ENCODE peak calls at places on chromosome 6, in six cellular contexts. J, W, I, G, N and O are unnamed samples.

GRCh38 chr6:46419576-46420002 is 71.7 kb downstream of the RCAN2 start:
- DNase-seq in G (peak; percentile 44), W (peak; percentile 65), I (peak; percentile 78), N (peak; percentile 16), J (no peak), O (peak; percentile 61)

GRCh38 chr6:139296927-139297326 is 5.1 kb upstream of the TXLNB start:
- DNase-seq in W (no peak), N (no peak), G (no peak), I (peak; percentile 54), J (no peak), O (no peak)

GRCh38 chr6:76644231-76644630 is 571.8 kb upstream of the IMPG1 start:
- DNase-seq in N (no peak), G (no peak), I (peak; percentile 3), J (no peak), W (no peak), O (no peak)

GRCh38 chr6:32436995-32437836 is 2.5 kb upstream of the HLA-DRA start:
- DNase-seq in I (peak; percentile 25), W (no peak), N (no peak), G (no peak), J (no peak), O (no peak)

GRCh38 chr6:7697820-7698623 is 27.9 kb upstream of the BMP6 start:
- DNase-seq in N (peak; percentile 13), W (no peak), G (peak; percentile 59), I (peak; percentile 95), J (no peak), O (peak; percentile 80)

GRCh38 chr6:43211960-43212359 is 17.3 kb downstream of the DNPH1 start:
- DNase-seq in G (no peak), I (no peak), J (no peak), W (no peak), N (no peak), O (no peak)

GRCh38 chr6:130076512-130076911 is 58.1 kb downstream of the L3MBTL3 start:
- DNase-seq in W (no peak), I (no peak), N (no peak), J (no peak), G (no peak), O (no peak)

GRCh38 chr6:107152633-107153032 is 37.3 kb upstream of the BEND3 start:
- DNase-seq in N (no peak), W (no peak), I (no peak), J (no peak), G (no peak), O (no peak)

GRCh38 chr6:141105481-141105880 is 1027.2 kb upstream of the GJE1 start:
- DNase-seq in N (no peak), J (no peak), I (peak; percentile 62), W (no peak), G (no peak), O (no peak)

GRCh38 chr6:2448826-2449571 is 203.6 kb upstream of the GMDS start:
- DNase-seq in I (peak; percentile 90), W (peak; percentile 30), N (no peak), J (no peak), G (no peak), O (peak; percentile 32)

GRCh38 chr6:76342611-76343160 is 270.2 kb upstream of the IMPG1 start:
- DNase-seq in N (no peak), I (no peak), J (no peak), G (no peak), W (no peak), O (no peak)

GRCh38 chr6:169792306-169793015 is 41.0 kb downstream of the ERMARD start:
- DNase-seq in N (no peak), I (no peak), J (peak; percentile 58), W (no peak), G (peak; percentile 16), O (no peak)

GRCh38 chr6:108673602-108674001 is 112.9 kb downstream of the FOXO3 start:
- DNase-seq in W (no peak), G (no peak), J (no peak), N (no peak), I (no peak), O (no peak)

GRCh38 chr6:170128811-170129681 is 161.8 kb downstream of the DLL1 start:
- DNase-seq in J (peak; percentile 66), I (no peak), W (peak; percentile 6), N (no peak), G (no peak), O (peak; percentile 8)

DNA sequence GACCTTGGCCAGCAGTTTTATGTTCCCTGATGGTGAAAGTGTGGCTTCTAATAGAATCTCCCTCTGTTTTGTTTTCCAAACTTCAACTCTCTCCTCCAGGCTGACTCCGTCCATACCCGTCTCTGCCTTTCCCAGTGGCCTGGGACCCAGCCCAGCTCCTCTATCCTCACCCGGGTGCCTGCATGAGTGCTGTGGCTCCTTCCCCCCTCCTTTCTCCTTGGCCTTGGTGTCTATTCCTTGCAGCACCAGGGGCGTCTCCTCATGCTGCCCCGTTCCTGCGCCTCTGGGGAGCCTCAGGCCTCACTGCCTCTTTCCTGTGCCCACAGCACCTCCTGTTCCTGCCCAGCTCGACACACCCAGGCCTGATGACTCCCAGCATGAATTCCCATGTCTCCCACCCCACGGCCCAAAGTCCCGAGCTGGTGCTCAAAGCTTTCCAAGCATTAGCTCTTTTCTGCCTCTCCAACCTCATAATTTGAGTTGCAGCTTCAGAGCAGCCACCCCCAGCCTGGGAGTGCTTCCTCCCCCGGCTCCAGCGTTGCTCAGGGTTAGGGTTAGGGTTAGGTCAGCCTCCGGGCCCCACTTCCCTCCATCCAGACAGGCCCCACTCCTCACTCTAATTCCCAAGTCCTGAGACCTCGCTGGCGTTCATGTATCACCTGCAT is 56.3 kb upstream of the AFDN start:
- DNase-seq in G (no peak), J (no peak), I (no peak), N (no peak), W (no peak), O (no peak)
- H3K27me3 ChIP-seq in G (no peaks in the 10 kb centered on the region), J (no peaks in the 10 kb centered on the region), I (no peaks in the 10 kb centered on the region), N (no peaks in the 10 kb centered on the region), W (no peaks in the 10 kb centered on the region), O (no peaks in the 10 kb centered on the region)

DNA sequence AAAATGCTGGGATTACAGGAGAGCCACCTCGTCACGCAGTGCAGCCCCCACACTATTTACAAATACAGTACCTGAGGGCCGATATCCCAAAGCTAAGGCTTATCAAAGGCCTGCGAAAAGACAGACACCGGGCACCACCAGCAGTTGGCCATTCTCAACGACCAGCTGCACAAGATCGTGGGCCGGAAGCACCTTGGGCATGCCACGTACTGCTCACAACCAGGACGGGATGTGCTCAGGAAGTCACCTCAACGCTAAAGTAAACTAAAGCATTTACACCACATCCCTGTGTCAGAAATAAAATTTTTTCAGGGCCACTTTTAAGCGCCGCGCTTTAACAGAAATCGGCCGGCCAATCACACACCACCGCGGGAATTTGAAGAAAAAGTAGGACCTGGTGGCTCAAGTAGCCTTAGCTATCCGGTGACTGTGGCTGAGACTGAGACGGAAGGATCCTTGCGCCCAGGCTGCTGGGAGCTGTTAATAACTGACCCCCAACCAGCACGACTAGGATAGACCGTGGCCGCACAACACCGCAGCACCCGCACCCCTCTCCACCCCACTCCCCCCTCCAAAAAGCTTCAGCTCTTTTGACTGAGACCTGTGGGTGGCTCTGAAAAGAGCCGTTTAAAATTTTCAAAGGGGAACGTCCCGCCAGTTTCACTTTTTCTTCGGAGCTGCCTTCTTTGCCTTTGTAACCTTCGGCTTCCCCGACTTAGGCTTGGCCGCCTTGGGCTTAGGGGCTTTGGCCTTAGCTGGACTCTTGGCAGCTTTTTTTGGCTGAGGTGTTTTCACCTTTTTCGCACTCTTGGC is 131.2 kb upstream of the BTN3A2 start:
- DNase-seq in G (no peak), W (peak; percentile 69), I (peak; percentile 68), J (peak; percentile 78), N (no peak), O (peak; percentile 83)
- H3K4me3 ChIP-seq in G (peak overlapping the region; percentile 19), W (peak overlapping the region; percentile 61), I (peak overlapping the region; percentile 45), J (peak overlapping the region; percentile 49), N (peak overlapping the region; percentile 72), O (peak overlapping the region; percentile 31)

DNA sequence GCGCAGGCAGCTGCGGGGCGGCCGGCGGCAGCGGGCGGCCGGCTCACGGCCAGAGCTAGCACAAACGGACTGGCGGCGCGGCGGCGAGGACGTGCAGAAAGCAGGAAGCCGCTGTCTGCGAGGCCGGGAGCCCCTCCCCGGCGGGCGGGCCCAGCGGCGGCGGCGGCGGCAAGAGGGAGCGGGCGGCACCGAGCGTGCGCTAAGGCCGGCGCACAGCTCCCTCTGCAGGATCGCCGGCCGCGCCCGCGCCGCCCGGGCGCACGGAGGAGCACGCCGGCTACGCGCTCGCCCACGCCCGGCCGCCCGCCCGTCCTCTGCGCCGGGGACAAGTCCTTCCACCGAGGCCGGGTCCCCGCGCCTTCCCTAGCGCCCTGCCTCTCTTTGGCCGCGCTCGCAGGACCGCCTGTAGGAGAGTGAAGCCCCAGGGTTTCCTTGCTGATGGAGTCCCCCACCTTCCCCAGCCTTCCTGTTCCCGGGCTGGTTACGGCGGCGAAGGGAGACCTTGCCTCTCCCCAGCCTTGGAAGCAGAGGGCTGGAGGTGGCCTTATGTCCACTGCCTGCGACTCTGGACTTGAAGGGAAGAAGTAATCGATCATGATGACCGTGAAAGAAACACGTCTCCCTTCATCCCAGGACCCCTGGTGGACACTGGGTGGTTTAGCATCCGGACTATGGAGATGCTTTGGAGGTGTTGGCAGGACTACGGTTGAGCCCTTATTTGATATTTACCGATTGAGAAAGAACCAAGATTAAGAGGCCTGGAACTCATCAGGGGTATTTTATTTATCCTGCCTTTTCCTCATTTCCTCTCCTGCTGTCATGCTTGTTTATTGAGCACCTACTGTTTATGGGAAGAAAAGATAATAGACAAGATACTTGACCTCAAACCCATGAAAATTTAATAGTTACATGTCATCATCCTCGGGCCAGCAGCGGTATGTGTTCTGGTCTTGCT is at the start of gene PREP:
- DNase-seq in W (peak; percentile 74), G (peak; percentile 87), I (peak; percentile 94), N (peak; percentile 15), J (peak; percentile 99), O (peak; percentile 88)
- TF ChIP-seq CTCF in W (peak; percentile 79), G (peak; percentile 32), I (peak; percentile 89), N (peak; percentile 70), J (peak; percentile 82), O (peak; percentile 65)

GRCh38 chr6:10384719-10385511 is 30.0 kb downstream of the TFAP2A start:
- DNase-seq in G (no peak), I (no peak), W (no peak), N (no peak), J (no peak), O (no peak)

GRCh38 chr6:10384333-10384718 is 30.5 kb downstream of the TFAP2A start:
- DNase-seq in N (no peak), J (no peak), W (no peak), G (no peak), I (no peak), O (no peak)

GRCh38 chr6:10382728-10383127 is 32.1 kb downstream of the TFAP2A start:
- DNase-seq in G (no peak), I (no peak), N (no peak), W (no peak), J (no peak), O (no peak)

GRCh38 chr6:10383312-10384063 is 31.4 kb downstream of the TFAP2A start:
- DNase-seq in J (peak; percentile 77), G (no peak), N (no peak), W (peak; percentile 48), I (no peak), O (no peak)

GRCh38 chr6:10384064-10384317 is 30.9 kb downstream of the TFAP2A start:
- DNase-seq in W (no peak), N (no peak), G (no peak), J (no peak), I (no peak), O (no peak)
- H3K27me3 ChIP-seq in W (peaks cover 28% of the 10 kb centered on the region), N (peaks cover 39% of the 10 kb centered on the region), G (peaks cover 22% of the 10 kb centered on the region), J (peaks cover 100% of the 10 kb centered on the region), I (peaks cover 96% of the 10 kb centered on the region), O (peaks cover 88% of the 10 kb centered on the region)

DNA sequence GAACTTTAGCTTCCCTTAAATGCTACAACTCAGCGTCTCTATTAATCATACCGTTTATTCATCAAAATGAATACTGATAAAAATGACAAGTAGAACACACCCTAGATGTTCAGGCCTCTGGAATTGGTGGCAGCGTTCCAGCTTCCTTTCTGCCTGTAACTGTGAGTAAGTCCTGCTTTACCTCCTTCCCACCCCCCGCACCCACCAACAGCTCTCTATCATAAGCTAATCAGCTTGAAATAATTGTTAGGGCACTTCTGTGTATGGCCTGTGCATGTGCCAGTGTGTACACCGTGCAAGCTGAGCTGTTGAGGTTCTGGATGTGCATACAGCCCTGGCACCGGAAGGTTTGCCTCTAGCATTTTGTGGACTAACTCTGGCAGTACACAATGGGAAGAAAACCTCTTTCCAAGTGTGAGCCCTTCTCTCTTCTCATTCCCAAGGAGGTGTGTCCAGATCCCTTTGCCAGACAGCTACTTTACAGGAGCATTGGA is 1.0 kb upstream of the ADGRG6 start:
- DNase-seq in J (peak; percentile 30), N (no peak), W (no peak), G (peak; percentile 38), I (peak; percentile 73), O (peak; percentile 20)
- H3K4me3 ChIP-seq in J (peak overlapping the region; percentile 55), N (peak overlapping the region; percentile 72), W (peak overlapping the region; percentile 63), G (no peak overlapping the region), I (peak overlapping the region; percentile 61), O (peak overlapping the region; percentile 55)